ENCODE peak calls at places on chromosomes 6 and 20, in ten cellular contexts. V is AG09309; K is B cell; P is cardiac muscle cell; W is choroid plexus epithelial cell; O is A549; Q is cardiac fibroblast; U is CD4-positive, alpha-beta T cell; J is body of pancreas; M is suprapubic skin. T is an unnamed sample.

GRCh38 chr20:37823276-37823980 is 79.5 kb upstream of the VSTM2L start:
- DNase-seq in Q (no peak), V (no peak), O (no peak), W (peak), M (no peak), J (no peak), K (no peak), P (no peak), U (no peak), T (no peak)

GRCh38 chr6:18281564-18281963 is 17.2 kb upstream of the DEK start:
- DNase-seq in K (no peak), W (no peak), P (no peak), Q (no peak), U (no peak), V (no peak), M (no peak), J (no peak), O (no peak), T (no peak)

GRCh38 chr6:467671-468082 is 76.1 kb downstream of the IRF4 start:
- DNase-seq in U (no peak), V (no peak), J (no peak), W (no peak), M (no peak), O (no peak), Q (no peak), P (no peak), K (peak), T (no peak)

GRCh38 chr6:36130672-36131516 is 581 bp downstream of the MAPK13 start:
- DNase-seq in K (no peak), V (no peak), W (peak), O (no peak), J (peak), U (peak), M (no peak), P (no peak), Q (peak), T (no peak)

GRCh38 chr20:8089668-8090067 is 42.4 kb upstream of the PLCB1 start:
- DNase-seq in K (no peak), P (peak), J (no peak), U (no peak), O (no peak), Q (peak), M (no peak), V (no peak), W (no peak), T (no peak)

GRCh38 chr6:151763938-151764680 is 43.4 kb upstream of the ESR1 start:
- DNase-seq in Q (peak), V (peak), K (peak), J (peak), M (peak), P (peak), W (peak), O (peak), U (no peak), T (peak)

GRCh38 chr6:106192824-106193223 is 106.7 kb downstream of the PRDM1 start:
- DNase-seq in P (no peak), V (peak), W (peak), J (no peak), K (no peak), Q (no peak), O (no peak), U (no peak), M (no peak), T (no peak)

GRCh38 chr6:145263807-145264206 is 471.5 kb downstream of the EPM2A start:
- DNase-seq in P (peak), U (no peak), V (no peak), M (no peak), O (no peak), W (no peak), Q (no peak), K (no peak), J (no peak), T (no peak)

GRCh38 chr20:8756410-8756809 is 312.5 kb upstream of the PLCB4 start:
- DNase-seq in P (no peak), K (no peak), U (no peak), W (peak), J (no peak), O (peak), M (no peak), V (no peak), Q (peak), T (no peak)

GRCh38 chr6:75345413-75345812 is 60.8 kb upstream of the TMEM30A start:
- DNase-seq in U (no peak), V (no peak), K (no peak), P (no peak), Q (no peak), O (no peak), W (no peak), M (no peak), J (no peak), T (no peak)

DNA sequence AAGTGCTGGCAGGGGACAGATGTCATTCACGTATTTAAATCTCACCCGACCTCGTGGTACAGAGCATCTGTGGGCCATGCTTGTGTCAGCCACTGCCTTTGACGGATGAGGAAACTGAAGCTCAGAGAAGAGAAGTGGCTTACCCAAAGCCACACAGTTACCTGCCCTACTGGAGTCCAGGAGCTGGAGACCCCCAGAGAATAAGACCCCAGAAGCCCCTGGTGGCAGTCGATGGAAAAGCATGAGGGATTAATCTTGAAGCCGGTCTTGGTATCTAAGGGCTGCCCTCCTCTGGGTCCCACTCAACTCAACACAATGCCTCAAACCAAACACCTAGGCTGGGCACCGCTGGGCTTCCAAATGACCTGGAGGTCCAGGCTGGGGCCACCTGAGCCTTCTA is 83.1 kb downstream of the GRM4 start:
- DNase-seq in O (no peak), K (no peak), U (no peak), P (no peak), M (no peak), V (no peak), W (no peak), Q (no peak), J (no peak), T (peak)
- TF ChIP-seq CTCF in O (no peak), K (no peak), U (no peak), P (no peak), M (no peak), V (no peak), W (peak), Q (peak), J (no peak), T (no peak)

GRCh38 chr6:16316741-16317251 is 78.4 kb downstream of the GMPR start:
- DNase-seq in U (peak), J (peak), P (peak), V (no peak), Q (peak), M (no peak), O (peak), K (no peak), W (peak), T (no peak)
- TF ChIP-seq CTCF in U (peak), J (peak), P (peak), V (peak), Q (peak), M (peak), O (peak), K (peak), W (peak), T (peak)

GRCh38 chr6:31271641-31272357 is at the start of gene HLA-C:
- DNase-seq in M (peak), U (peak), Q (peak), V (peak), J (peak), W (peak), O (peak), K (peak), P (peak), T (peak)
- TF ChIP-seq CTCF in M (no peak), U (no peak), Q (peak), V (peak), J (no peak), W (peak), O (no peak), K (no peak), P (peak), T (no peak)

GRCh38 chr6:14466278-14466677 is 348.7 kb downstream of the CD83 start:
- DNase-seq in M (no peak), U (no peak), W (peak), O (no peak), K (no peak), P (no peak), J (no peak), Q (peak), V (peak), T (no peak)

GRCh38 chr6:14462135-14462905 is 344.7 kb downstream of the CD83 start:
- DNase-seq in K (no peak), J (no peak), M (no peak), Q (no peak), W (no peak), V (no peak), P (no peak), U (no peak), O (no peak), T (no peak)

GRCh38 chr6:14463110-14463509 is 345.5 kb downstream of the CD83 start:
- DNase-seq in V (no peak), U (no peak), K (no peak), W (no peak), J (no peak), Q (no peak), O (no peak), M (no peak), P (no peak), T (no peak)

GRCh38 chr6:14464716-14465115 is 347.1 kb downstream of the CD83 start:
- DNase-seq in K (no peak), Q (no peak), V (no peak), J (no peak), W (no peak), U (no peak), O (no peak), M (no peak), P (no peak), T (no peak)

GRCh38 chr6:14464049-14464448 is 346.5 kb downstream of the CD83 start:
- DNase-seq in M (no peak), K (no peak), P (no peak), W (peak), U (no peak), O (no peak), Q (peak), J (no peak), V (no peak), T (no peak)
- TF ChIP-seq CTCF in M (no peak), K (no peak), P (no peak), W (peak), U (no peak), O (no peak), Q (peak), J (no peak), V (no peak), T (no peak)

GRCh38 chr20:44888226-44889103 is 3.0 kb downstream of the YWHAB start:
- DNase-seq in Q (peak), V (no peak), O (peak), U (no peak), K (no peak), J (no peak), W (peak), P (no peak), M (no peak), T (no peak)
- TF ChIP-seq CTCF in Q (peak), V (peak), O (no peak), U (peak), K (peak), J (peak), W (peak), P (peak), M (no peak), T (peak)

T was measured in neural crest cell.